ENCODE peak calls at places on chromosomes 1 and 21, in five cellular contexts. One of them, this sample, is unnamed. For H3K4me1, the result is how much of the 10 kb centered on the place peaks cover.

GRCh38 chr1:161020573-161021167 is at the start of gene F11R:
- DNase-seq in mesendoderm: peak
- DNase-seq in H1: no peak
- DNase-seq in H9: peak
- DNase-seq in mesenchymal stem cell: peak
- DNase-seq in this sample: no peak

GRCh38 chr1:234683856-234684632 is 74.1 kb upstream of the IRF2BP2 start:
- DNase-seq in mesendoderm: peak
- DNase-seq in H1: no peak
- DNase-seq in H9: peak
- DNase-seq in mesenchymal stem cell: peak
- DNase-seq in this sample: peak

GRCh38 chr1:71014110-71014509 is 33.5 kb downstream of the PTGER3 start:
- DNase-seq in mesendoderm: no peak
- DNase-seq in H1: no peak
- DNase-seq in H9: no peak
- DNase-seq in mesenchymal stem cell: no peak
- DNase-seq in this sample: no peak

GRCh38 chr1:93708734-93709481 is 27.3 kb upstream of the BCAR3 start:
- DNase-seq in mesendoderm: peak
- DNase-seq in H1: no peak
- DNase-seq in H9: no peak
- DNase-seq in mesenchymal stem cell: peak
- DNase-seq in this sample: peak

GRCh38 chr1:28580706-28581530 is 11.1 kb upstream of the RAB42 start:
- DNase-seq in mesendoderm: peak
- DNase-seq in H1: no peak
- DNase-seq in H9: no peak
- DNase-seq in mesenchymal stem cell: peak
- DNase-seq in this sample: peak

GRCh38 chr1:11714831-11715574 is 20.9 kb upstream of the AGTRAP start:
- DNase-seq in mesendoderm: no peak
- DNase-seq in H1: no peak
- DNase-seq in H9: no peak
- DNase-seq in mesenchymal stem cell: no peak
- DNase-seq in this sample: no peak

GRCh38 chr1:40980453-40981121 is 1.1 kb downstream of the CTPS1 start:
- DNase-seq in mesendoderm: peak
- DNase-seq in H1: no peak
- DNase-seq in H9: peak
- DNase-seq in mesenchymal stem cell: peak
- DNase-seq in this sample: peak

GRCh38 chr1:6502000-6502891 is 10.8 kb upstream of the PLEKHG5 start:
- DNase-seq in mesendoderm: no peak
- DNase-seq in H1: no peak
- DNase-seq in H9: no peak
- DNase-seq in mesenchymal stem cell: no peak
- DNase-seq in this sample: no peak

GRCh38 chr1:201964266-201964665 is 9.0 kb downstream of the TIMM17A start:
- DNase-seq in mesendoderm: no peak
- DNase-seq in H1: no peak
- DNase-seq in H9: no peak
- DNase-seq in mesenchymal stem cell: peak
- DNase-seq in this sample: peak

GRCh38 chr1:40709802-40710278 is 18.3 kb downstream of the NFYC start:
- DNase-seq in mesendoderm: no peak
- DNase-seq in H1: no peak
- DNase-seq in H9: no peak
- DNase-seq in mesenchymal stem cell: no peak
- DNase-seq in this sample: no peak

GRCh38 chr21:45338326-45339017 is 50.8 kb upstream of the POFUT2 start:
- DNase-seq in mesendoderm: no peak
- DNase-seq in H1: no peak
- DNase-seq in H9: no peak
- DNase-seq in mesenchymal stem cell: no peak
- DNase-seq in this sample: no peak

GRCh38 chr21:45335151-45335760 is 47.6 kb upstream of the POFUT2 start:
- DNase-seq in mesendoderm: no peak
- DNase-seq in H1: no peak
- DNase-seq in H9: no peak
- DNase-seq in mesenchymal stem cell: no peak
- DNase-seq in this sample: no peak

GRCh38 chr21:45335761-45336534 is 48.3 kb upstream of the POFUT2 start:
- DNase-seq in mesendoderm: no peak
- DNase-seq in H1: no peak
- DNase-seq in H9: peak
- DNase-seq in mesenchymal stem cell: no peak
- DNase-seq in this sample: no peak

GRCh38 chr21:45336535-45336810 is 48.8 kb upstream of the POFUT2 start:
- DNase-seq in mesendoderm: no peak
- DNase-seq in H1: no peak
- DNase-seq in H9: no peak
- DNase-seq in mesenchymal stem cell: no peak
- DNase-seq in this sample: no peak

GRCh38 chr21:45336870-45337269 is 49.2 kb upstream of the POFUT2 start:
- DNase-seq in mesendoderm: peak
- DNase-seq in H1: no peak
- DNase-seq in H9: peak
- DNase-seq in mesenchymal stem cell: peak
- DNase-seq in this sample: peak
- H3K18ac ChIP-seq in mesendoderm: no peak
- H3K18ac ChIP-seq in H1: peak
- H3K18ac ChIP-seq in H9: peak
- H3K18ac ChIP-seq in mesenchymal stem cell: peak
- H3K18ac ChIP-seq in this sample: no peak

GRCh38 chr1:89999628-90000027 is 4.7 kb downstream of the ZNF326 start:
- DNase-seq in mesendoderm: no peak
- DNase-seq in H1: no peak
- DNase-seq in H9: no peak
- DNase-seq in mesenchymal stem cell: no peak
- DNase-seq in this sample: no peak
- H3K4me1 ChIP-seq in mesendoderm: under half
- H3K4me1 ChIP-seq in H1: under half
- H3K4me1 ChIP-seq in H9: under half
- H3K4me1 ChIP-seq in mesenchymal stem cell: under half
- H3K4me1 ChIP-seq in this sample: under half

DNA sequence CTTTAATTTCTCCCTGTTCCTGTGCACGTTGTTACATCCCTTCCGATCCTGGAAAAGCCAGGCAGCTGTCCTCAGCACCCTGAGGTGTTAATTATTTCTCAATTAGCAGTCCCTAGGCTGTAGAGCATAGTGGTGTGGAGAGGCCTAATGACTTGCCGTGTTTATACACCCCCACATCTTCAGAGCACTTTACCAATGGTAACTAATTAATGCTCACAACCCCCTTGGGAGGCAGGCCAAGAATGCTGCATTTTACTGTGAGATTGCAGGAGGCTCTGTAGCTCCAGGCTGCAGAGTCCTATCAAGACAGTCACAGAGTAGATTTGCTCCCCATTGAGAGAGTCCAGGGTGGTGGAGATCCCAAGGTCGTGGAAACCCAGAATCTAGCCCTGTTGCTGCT is 2.4 kb upstream of the PARS2 start:
- DNase-seq in mesendoderm: peak
- DNase-seq in H1: no peak
- DNase-seq in H9: no peak
- DNase-seq in mesenchymal stem cell: no peak
- DNase-seq in this sample: no peak
- H3K18ac ChIP-seq in mesendoderm: no peak
- H3K18ac ChIP-seq in H1: no peak
- H3K18ac ChIP-seq in H9: no peak
- H3K18ac ChIP-seq in mesenchymal stem cell: no peak
- H3K18ac ChIP-seq in this sample: no peak

DNA sequence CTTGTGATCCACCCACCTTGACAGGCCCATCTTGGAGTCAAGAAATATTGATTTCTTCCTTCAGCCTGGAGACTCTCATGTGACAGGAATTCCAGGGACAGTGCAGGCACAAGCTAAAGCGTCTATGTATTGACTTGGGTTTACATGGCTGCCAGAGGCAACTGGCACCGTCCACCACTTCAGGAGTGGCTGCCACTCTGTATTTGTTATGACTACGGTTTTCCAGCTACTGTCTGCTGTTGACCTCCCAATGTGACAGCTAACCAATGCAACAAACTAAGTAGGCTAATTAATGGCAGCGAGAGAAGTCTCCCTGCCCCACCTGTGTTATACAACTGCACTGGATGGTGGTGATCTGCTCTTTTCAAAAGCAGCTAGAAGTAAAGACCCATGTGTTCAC is 56.9 kb downstream of the CD58 start:
- DNase-seq in mesendoderm: no peak
- DNase-seq in H1: no peak
- DNase-seq in H9: no peak
- DNase-seq in mesenchymal stem cell: no peak
- DNase-seq in this sample: no peak
- H3K4me1 ChIP-seq in mesendoderm: under half
- H3K4me1 ChIP-seq in H1: under half
- H3K4me1 ChIP-seq in H9: under half
- H3K4me1 ChIP-seq in mesenchymal stem cell: under half
- H3K4me1 ChIP-seq in this sample: under half

GRCh38 chr1:53726009-53726600 is 12.9 kb downstream of the GLIS1 start:
- DNase-seq in mesendoderm: no peak
- DNase-seq in H1: no peak
- DNase-seq in H9: no peak
- DNase-seq in mesenchymal stem cell: no peak
- DNase-seq in this sample: no peak
- H3K18ac ChIP-seq in mesendoderm: no peak
- H3K18ac ChIP-seq in H1: no peak
- H3K18ac ChIP-seq in H9: no peak
- H3K18ac ChIP-seq in mesenchymal stem cell: no peak
- H3K18ac ChIP-seq in this sample: no peak

This sample was measured in IMR-90.